ENCODE peak calls at places on chromosomes 11 and 22, in five cellular contexts. P is WERI-Rb-1, T is astrocyte of the cerebellum, R is endodermal cell, M is body of pancreas. B is an unnamed sample.

GRCh38 chr11:125945011-125945796 is 640 bp upstream of the VSIG10L2 start:
- DNase-seq in P (no peak), T (no peak), R (no peak), M (no peak), B (no peak)

GRCh38 chr11:44868021-44868420 is 82.7 kb downstream of the TP53I11 start:
- DNase-seq in P (no peak), T (no peak), R (no peak), M (no peak), B (no peak)

GRCh38 chr11:118211006-118211405 is 13.8 kb downstream of the JAML start:
- DNase-seq in P (no peak), T (no peak), R (peak; percentile 82), M (no peak), B (no peak)

GRCh38 chr11:69268911-69269310 is 25.0 kb upstream of the MYEOV start:
- DNase-seq in P (no peak), T (no peak), R (no peak), M (no peak), B (no peak)

GRCh38 chr22:20777420-20778177 is 3.7 kb downstream of the SERPIND1 start:
- DNase-seq in P (peak; percentile 35), T (peak; percentile 28), R (no peak), M (no peak), B (no peak)

GRCh38 chr11:132531921-132532320 is 1000.4 kb downstream of the OPCML start:
- DNase-seq in P (no peak), T (no peak), R (no peak), M (no peak), B (no peak)

GRCh38 chr11:48095779-48096470 is 115.6 kb downstream of the PTPRJ start:
- DNase-seq in P (peak; percentile 39), T (no peak), R (no peak), M (no peak), B (no peak)

GRCh38 chr11:65892661-65893317 is 2.3 kb downstream of the CCDC85B start:
- DNase-seq in P (no peak), T (no peak), R (no peak), M (no peak), B (no peak)

GRCh38 chr11:71302534-71302909 is 50.1 kb upstream of the SHANK2 start:
- DNase-seq in P (no peak), T (no peak), R (peak; percentile 16), M (no peak), B (no peak)

GRCh38 chr11:35618497-35619029 is 303 bp downstream of the FJX1 start:
- DNase-seq in P (peak; percentile 30), T (no peak), R (peak; percentile 84), M (peak; percentile 37), B (no peak)

GRCh38 chr11:89495951-89496350 is 4.8 kb upstream of the NOX4 start:
- DNase-seq in P (no peak), T (peak; percentile 93), R (peak; percentile 67), M (no peak), B (no peak)

GRCh38 chr11:129320485-129320884 is 55.2 kb upstream of the BARX2 start:
- DNase-seq in P (no peak), T (no peak), R (no peak), M (no peak), B (no peak)

GRCh38 chr11:13348305-13348704 is 70.7 kb downstream of the BMAL1 start:
- DNase-seq in P (no peak), T (no peak), R (no peak), M (no peak), B (no peak)

GRCh38 chr22:28299760-28300159 is 379.9 kb downstream of the TTC28 start:
- DNase-seq in P (no peak), T (peak; percentile 6), R (no peak), M (peak; percentile 24), B (no peak)

GRCh38 chr11:122706689-122707088 is 51.2 kb downstream of the UBASH3B start:
- DNase-seq in P (no peak), T (no peak), R (no peak), M (no peak), B (no peak)

DNA sequence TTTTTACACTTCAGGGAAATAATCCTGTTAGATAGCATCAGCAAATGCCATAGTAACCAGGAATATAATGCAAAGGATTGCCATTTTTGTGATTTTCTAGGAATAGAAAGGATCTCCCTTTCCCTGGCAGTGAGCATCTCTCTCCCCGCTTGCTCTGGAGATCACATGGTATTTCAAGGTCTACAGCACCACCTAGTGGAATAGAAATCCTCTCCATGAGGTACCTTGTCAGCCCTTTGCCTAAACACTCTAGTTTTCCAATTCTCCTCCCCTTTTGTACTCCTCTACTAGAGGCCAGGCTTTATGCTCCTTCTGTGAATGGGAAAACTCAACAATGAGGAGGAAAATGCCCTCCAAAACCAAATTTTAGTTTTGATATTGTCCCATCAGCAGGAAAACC is 78.4 kb downstream of the XRRA1 start:
- DNase-seq in P (peak; percentile 22), T (peak; percentile 18), R (peak; percentile 56), M (no peak), B (no peak)
- TF ChIP-seq CTCF in P (peak; percentile 56), T (peak; percentile 33), R (peak; percentile 73), M (no peak), B (peak; percentile 30)

GRCh38 chr22:48661984-48662383 is 1165.7 kb downstream of the BRD1 start:
- DNase-seq in P (no peak), T (no peak), R (no peak), M (no peak), B (no peak)

GRCh38 chr22:48662476-48663150 is 1165.1 kb downstream of the BRD1 start:
- DNase-seq in P (no peak), T (no peak), R (no peak), M (no peak), B (no peak)

GRCh38 chr22:48665286-48666010 is 1162.2 kb downstream of the BRD1 start:
- DNase-seq in P (no peak), T (no peak), R (no peak), M (no peak), B (no peak)

GRCh38 chr22:48664586-48664985 is 1163.1 kb downstream of the BRD1 start:
- DNase-seq in P (no peak), T (no peak), R (no peak), M (no peak), B (no peak)

GRCh38 chr22:48663297-48663696 is 1164.4 kb downstream of the BRD1 start:
- DNase-seq in P (no peak), T (no peak), R (peak; percentile 75), M (no peak), B (no peak)
- TF ChIP-seq CTCF in P (peak; percentile 48), T (peak; percentile 31), R (peak; percentile 86), M (no peak), B (no peak)

GRCh38 chr11:96323643-96323985 is 19.4 kb downstream of the MAML2 start:
- DNase-seq in P (no peak), T (no peak), R (no peak), M (no peak), B (no peak)

GRCh38 chr11:96328395-96329010 is 14.5 kb downstream of the MAML2 start:
- DNase-seq in P (no peak), T (no peak), R (no peak), M (no peak), B (no peak)

GRCh38 chr11:96322775-96323642 is 20.0 kb downstream of the MAML2 start:
- DNase-seq in P (no peak), T (no peak), R (no peak), M (no peak), B (no peak)

GRCh38 chr11:96326954-96327353 is 16.0 kb downstream of the MAML2 start:
- DNase-seq in P (no peak), T (no peak), R (no peak), M (no peak), B (no peak)

GRCh38 chr11:96324912-96325311 is 18.1 kb downstream of the MAML2 start:
- DNase-seq in P (no peak), T (no peak), R (no peak), M (no peak), B (no peak)
- TF ChIP-seq CTCF in P (no peak), T (no peak), R (no peak), M (no peak), B (no peak)

GRCh38 chr11:109000531-109000930 is 335.7 kb downstream of the DDX10 start:
- DNase-seq in P (no peak), T (no peak), R (no peak), M (no peak), B (no peak)
- TF ChIP-seq CTCF in P (no peak), T (no peak), R (no peak), M (no peak), B (no peak)

GRCh38 chr22:35043932-35044319 is 22.0 kb upstream of the ISX start:
- DNase-seq in P (no peak), T (no peak), R (no peak), M (no peak), B (no peak)

GRCh38 chr22:35045451-35045850 is 20.5 kb upstream of the ISX start:
- DNase-seq in P (no peak), T (no peak), R (no peak), M (no peak), B (no peak)

GRCh38 chr22:35044607-35045390 is 21.2 kb upstream of the ISX start:
- DNase-seq in P (no peak), T (no peak), R (peak; percentile 15), M (no peak), B (no peak)

GRCh38 chr22:35046744-35047462 is 19.1 kb upstream of the ISX start:
- DNase-seq in P (no peak), T (no peak), R (peak; percentile 18), M (no peak), B (no peak)

DNA sequence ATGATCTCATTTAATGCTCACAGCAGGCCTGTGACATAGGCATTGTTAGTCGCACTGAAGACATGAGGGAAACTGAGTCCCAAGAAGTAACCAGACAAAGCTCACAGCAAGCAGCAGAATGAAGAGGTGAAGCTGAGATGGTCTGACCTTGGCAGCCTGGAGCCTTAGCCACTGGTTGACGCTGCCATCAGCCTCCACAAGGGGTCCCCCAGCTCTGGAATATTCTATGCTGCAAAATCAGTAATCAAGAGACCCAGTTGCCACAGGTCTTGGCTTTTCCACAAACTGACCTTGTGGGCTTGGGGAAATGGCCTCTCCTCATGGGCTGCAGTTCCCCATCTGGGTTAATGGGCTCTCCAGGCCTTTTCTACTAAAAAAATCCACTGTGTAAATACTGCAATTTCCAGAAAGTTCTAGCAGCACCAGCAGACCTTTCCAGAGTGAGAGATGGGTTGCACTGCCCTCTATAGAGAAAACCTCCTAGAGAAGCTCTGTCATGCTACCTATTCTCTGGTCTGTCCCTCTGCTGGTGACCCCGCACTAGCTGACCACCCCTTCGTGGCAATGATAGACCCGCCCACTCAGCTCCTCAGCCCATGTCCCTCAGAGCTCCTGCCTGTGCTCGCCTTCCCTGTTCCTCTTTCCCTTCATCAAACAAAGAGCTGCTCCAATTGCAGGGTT is 22.6 kb upstream of the ISX start:
- DNase-seq in P (no peak), T (no peak), R (peak; percentile 67), M (no peak), B (no peak)
- TF ChIP-seq CTCF in P (peak; percentile 13), T (no peak), R (peak; percentile 67), M (no peak), B (no peak)